ENCODE peak calls at places on chromosomes 3 and 15, in six cellular contexts. Z is HepG2, B is K562, H is GM12892, X is H1, M is GM12878. Y is an unnamed sample.
A peak's percentile ranks its signal among the peaks of the same experiment; 100 is the strongest.

GRCh38 chr3:139586420-139587017 is 47.0 kb upstream of the RBP1 start:
- DNase-seq in Z (no peak), B (no peak), H (no peak), X (no peak), M (peak; percentile 20), Y (peak; percentile 19)

GRCh38 chr15:56356616-56357015 is 8.6 kb upstream of the TEX9 start:
- DNase-seq in Z (no peak), B (no peak), H (no peak), X (no peak), M (no peak), Y (no peak)

GRCh38 chr3:107241217-107241616 is 136.0 kb upstream of the CCDC54 start:
- DNase-seq in Z (no peak), B (peak; percentile 33), H (no peak), X (no peak), M (no peak), Y (no peak)

GRCh38 chr3:33914731-33915389 is 116.4 kb downstream of the PDCD6IP start:
- DNase-seq in Z (no peak), B (peak; percentile 96), H (no peak), X (no peak), M (no peak), Y (no peak)

GRCh38 chr3:89446593-89446992 is 339.2 kb downstream of the EPHA3 start:
- DNase-seq in Z (no peak), B (no peak), H (no peak), X (no peak), M (no peak), Y (no peak)

GRCh38 chr3:50388720-50389352 is 29.5 kb upstream of the TMEM115 start:
- DNase-seq in Z (no peak), B (no peak), H (no peak), X (no peak), M (no peak), Y (no peak)

GRCh38 chr3:8490079-8490552 is 11.5 kb upstream of the LMCD1 start:
- DNase-seq in Z (peak; percentile 66), B (no peak), H (no peak), X (no peak), M (no peak), Y (no peak)

GRCh38 chr3:197239857-197240256 is 58.6 kb downstream of the DLG1 start:
- DNase-seq in Z (no peak), B (no peak), H (no peak), X (no peak), M (no peak), Y (no peak)

GRCh38 chr15:65939901-65940617 is 70.8 kb downstream of the RAB11A start:
- DNase-seq in Z (no peak), B (no peak), H (no peak), X (no peak), M (no peak), Y (no peak)

GRCh38 chr15:59843609-59844008 is 154.5 kb upstream of the BNIP2 start:
- DNase-seq in Z (no peak), B (no peak), H (no peak), X (no peak), M (no peak), Y (no peak)

GRCh38 chr3:195028877-195029606 is 241.9 kb downstream of the XXYLT1 start:
- DNase-seq in Z (peak; percentile 47), B (no peak), H (no peak), X (no peak), M (no peak), Y (no peak)

GRCh38 chr15:80059786-80060489 is 462 bp downstream of the ZFAND6 start:
- DNase-seq in Z (peak; percentile 24), B (peak; percentile 83), H (peak; percentile 66), X (peak; percentile 27), M (no peak), Y (peak; percentile 59)
- TF ChIP-seq POLR2A in Z (no peak), B (no peak), H (no peak), X (no peak), M (peak; percentile 9), Y (no peak)

GRCh38 chr3:121916189-121916588 is 22.0 kb downstream of the SLC15A2 start:
- DNase-seq in Z (no peak), B (no peak), H (no peak), X (no peak), M (no peak), Y (no peak)
- TF ChIP-seq TAF1 in Z (no peak), B (no peak), H (no peak), X (no peak), M (no peak), Y (no peak)

DNA sequence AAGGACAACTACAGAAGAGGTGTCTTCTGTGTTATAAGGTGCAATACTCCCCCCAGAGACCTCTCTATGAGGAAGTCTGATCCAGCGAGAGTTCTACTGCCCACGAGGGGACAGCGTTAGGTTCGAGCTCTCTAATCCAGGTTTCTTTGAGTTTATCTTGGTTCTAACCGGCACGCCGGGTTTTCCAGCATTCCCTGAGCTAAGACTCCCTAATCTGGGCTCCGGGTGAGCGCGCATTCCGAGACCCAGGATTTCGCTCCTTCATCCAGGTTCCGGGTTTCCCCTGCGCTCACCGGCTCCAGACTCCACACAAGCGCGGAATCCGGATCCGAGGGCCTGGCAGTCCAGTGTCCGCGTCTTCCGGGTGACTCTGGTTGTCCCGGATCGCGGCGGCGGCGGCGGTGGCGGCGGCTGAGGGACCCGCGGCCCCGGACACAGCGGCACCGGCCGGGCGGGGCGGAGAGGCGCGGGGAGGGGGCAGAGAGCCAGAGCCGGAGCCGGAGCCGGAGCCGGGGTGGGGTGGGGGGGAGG is at the start of gene ZNF609:
- DNase-seq in Z (peak; percentile 84), B (peak; percentile 95), H (peak; percentile 82), X (peak; percentile 90), M (no peak), Y (peak; percentile 72)
- TF ChIP-seq POLR2A in Z (no peak), B (peak; percentile 39), H (peak; percentile 40), X (peak; percentile 50), M (peak; percentile 72), Y (no peak)

DNA sequence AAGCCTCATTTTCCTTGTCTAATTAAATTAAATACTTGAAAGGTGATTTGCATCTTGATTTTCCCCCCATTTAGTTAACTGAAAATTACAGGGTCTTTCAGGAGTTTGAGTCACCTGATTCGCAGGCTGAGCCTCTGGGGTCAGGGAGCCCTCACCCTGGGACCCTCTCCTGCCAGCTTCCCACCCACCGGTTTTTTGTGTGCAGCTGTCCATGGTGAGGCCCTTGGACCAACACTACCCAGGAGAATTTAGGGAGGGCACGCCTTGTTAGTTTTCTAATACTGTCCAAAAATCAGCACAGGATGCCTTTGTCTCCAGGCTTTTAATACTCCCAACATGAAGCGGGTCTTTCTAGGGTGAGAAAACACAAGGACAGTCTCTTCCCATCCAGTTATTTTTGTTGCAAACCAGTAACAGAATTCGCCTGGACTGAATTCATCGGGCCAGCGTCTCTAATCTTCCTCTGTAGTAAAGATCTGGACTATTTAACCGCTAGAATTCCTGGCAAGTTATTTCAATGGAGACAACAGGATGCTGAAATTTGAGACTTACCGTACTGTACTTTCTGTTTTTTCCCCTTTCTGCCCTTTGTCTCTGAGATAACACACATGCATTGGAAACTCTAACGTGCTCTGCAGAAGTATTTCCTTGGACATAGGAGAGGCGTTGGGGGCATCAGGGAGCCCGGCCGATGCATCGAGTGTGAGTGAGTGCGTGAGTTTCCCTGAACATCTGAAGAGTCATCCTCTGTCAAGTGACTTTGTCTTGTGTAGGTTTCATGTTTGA is 61.4 kb downstream of the ASB7 start:
- DNase-seq in Z (no peak), B (no peak), H (no peak), X (no peak), M (no peak), Y (no peak)
- TF ChIP-seq TAF1 in Z (no peak), B (no peak), H (no peak), X (no peak), M (no peak), Y (no peak)

GRCh38 chr3:36991147-36991546 is 1.8 kb downstream of the EPM2AIP1 start:
- DNase-seq in Z (no peak), B (no peak), H (no peak), X (no peak), M (no peak), Y (no peak)

GRCh38 chr3:36989568-36989967 is 3.4 kb downstream of the EPM2AIP1 start:
- DNase-seq in Z (no peak), B (no peak), H (no peak), X (no peak), M (no peak), Y (no peak)

GRCh38 chr3:36992806-36993325 is at the start of gene EPM2AIP1:
- DNase-seq in Z (no peak), B (no peak), H (peak; percentile 78), X (peak; percentile 100), M (no peak), Y (peak; percentile 77)

GRCh38 chr3:36991923-36992805 is 767 bp downstream of the EPM2AIP1 start:
- DNase-seq in Z (peak; percentile 46), B (peak; percentile 75), H (no peak), X (no peak), M (no peak), Y (no peak)

DNA sequence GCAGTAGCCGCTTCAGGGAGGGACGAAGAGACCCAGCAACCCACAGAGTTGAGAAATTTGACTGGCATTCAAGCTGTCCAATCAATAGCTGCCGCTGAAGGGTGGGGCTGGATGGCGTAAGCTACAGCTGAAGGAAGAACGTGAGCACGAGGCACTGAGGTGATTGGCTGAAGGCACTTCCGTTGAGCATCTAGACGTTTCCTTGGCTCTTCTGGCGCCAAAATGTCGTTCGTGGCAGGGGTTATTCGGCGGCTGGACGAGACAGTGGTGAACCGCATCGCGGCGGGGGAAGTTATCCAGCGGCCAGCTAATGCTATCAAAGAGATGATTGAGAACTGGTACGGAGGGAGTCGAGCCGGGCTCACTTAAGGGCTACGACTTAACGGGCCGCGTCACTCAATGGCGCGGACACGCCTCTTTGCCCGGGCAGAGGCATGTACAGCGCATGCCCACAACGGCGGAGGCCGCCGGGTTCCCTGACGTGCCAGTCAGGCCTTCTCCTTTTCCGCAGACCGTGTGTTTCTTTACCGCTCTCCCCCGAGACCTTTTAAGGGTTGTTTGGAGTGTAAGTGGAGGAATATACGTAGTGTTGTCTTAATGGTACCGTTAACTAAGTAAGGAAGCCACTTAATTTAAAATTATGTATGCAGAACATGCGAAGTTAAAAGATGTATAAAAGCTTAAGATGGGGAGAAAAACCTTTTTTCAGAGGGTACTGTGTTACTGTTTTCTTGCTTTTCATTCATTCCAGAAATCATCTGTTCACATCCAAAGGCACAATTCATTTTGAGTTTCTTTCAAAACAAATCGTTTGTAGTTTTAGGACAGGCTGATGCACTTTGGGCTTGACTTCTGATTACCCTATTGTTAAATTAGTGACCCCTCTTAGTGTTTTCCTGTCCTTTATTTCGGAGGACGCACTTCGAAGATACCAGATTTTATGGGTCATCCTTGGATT is at the start of gene MLH1:
- DNase-seq in Z (peak; percentile 100), B (peak; percentile 100), H (peak; percentile 56), X (peak; percentile 53), M (peak; percentile 100), Y (peak; percentile 48)
- TF ChIP-seq POLR2A in Z (peak; percentile 87), B (peak; percentile 91), H (peak; percentile 94), X (no peak), M (peak; percentile 85), Y (peak; percentile 96)